ENCODE peak calls at places on chromosome 17, in nine cellular contexts. One of them, this sample, is unnamed.

GRCh38 chr17:66654341-66654740 is 180.6 kb upstream of the CACNG5 start:
- DNase-seq in hepatocyte: no peak
- DNase-seq in BJ: no peak
- DNase-seq in G401: no peak
- DNase-seq in left lung: no peak
- DNase-seq in Right ventricle myocardium superior: no peak
- DNase-seq in RWPE1: no peak
- DNase-seq in NCI-H1105 treated with DMSO at 0.1 percent for 48 hours: no peak
- DNase-seq in SK-N-SH: no peak
- DNase-seq in this sample: no peak

GRCh38 chr17:49516190-49516589 is 21.1 kb downstream of the NGFR start:
- DNase-seq in hepatocyte: no peak
- DNase-seq in BJ: no peak
- DNase-seq in G401: no peak
- DNase-seq in left lung: no peak
- DNase-seq in Right ventricle myocardium superior: no peak
- DNase-seq in RWPE1: no peak
- DNase-seq in NCI-H1105 treated with DMSO at 0.1 percent for 48 hours: no peak
- DNase-seq in SK-N-SH: peak
- DNase-seq in this sample: no peak

GRCh38 chr17:57900991-57901743 is 51.3 kb upstream of the MRPS23 start:
- DNase-seq in hepatocyte: no peak
- DNase-seq in BJ: no peak
- DNase-seq in G401: no peak
- DNase-seq in left lung: no peak
- DNase-seq in Right ventricle myocardium superior: no peak
- DNase-seq in RWPE1: peak
- DNase-seq in NCI-H1105 treated with DMSO at 0.1 percent for 48 hours: peak
- DNase-seq in SK-N-SH: no peak
- DNase-seq in this sample: no peak

GRCh38 chr17:71501716-71502115 is 619.1 kb upstream of the SOX9 start:
- DNase-seq in hepatocyte: no peak
- DNase-seq in BJ: no peak
- DNase-seq in G401: no peak
- DNase-seq in left lung: no peak
- DNase-seq in Right ventricle myocardium superior: no peak
- DNase-seq in RWPE1: no peak
- DNase-seq in NCI-H1105 treated with DMSO at 0.1 percent for 48 hours: no peak
- DNase-seq in SK-N-SH: no peak
- DNase-seq in this sample: no peak

GRCh38 chr17:29151567-29151966 is 28.6 kb downstream of the MYO18A start:
- DNase-seq in hepatocyte: no peak
- DNase-seq in BJ: no peak
- DNase-seq in G401: no peak
- DNase-seq in left lung: no peak
- DNase-seq in Right ventricle myocardium superior: no peak
- DNase-seq in RWPE1: peak
- DNase-seq in NCI-H1105 treated with DMSO at 0.1 percent for 48 hours: no peak
- DNase-seq in SK-N-SH: no peak
- DNase-seq in this sample: no peak

GRCh38 chr17:40218006-40218739 is 931 bp upstream of the WIPF2 start:
- DNase-seq in hepatocyte: no peak
- DNase-seq in BJ: no peak
- DNase-seq in G401: no peak
- DNase-seq in left lung: no peak
- DNase-seq in Right ventricle myocardium superior: no peak
- DNase-seq in RWPE1: no peak
- DNase-seq in NCI-H1105 treated with DMSO at 0.1 percent for 48 hours: no peak
- DNase-seq in SK-N-SH: no peak
- DNase-seq in this sample: no peak

GRCh38 chr17:79011451-79012147 is 2.0 kb upstream of the CANT1 start:
- DNase-seq in hepatocyte: no peak
- DNase-seq in BJ: no peak
- DNase-seq in G401: no peak
- DNase-seq in left lung: no peak
- DNase-seq in Right ventricle myocardium superior: no peak
- DNase-seq in RWPE1: no peak
- DNase-seq in NCI-H1105 treated with DMSO at 0.1 percent for 48 hours: no peak
- DNase-seq in SK-N-SH: no peak
- DNase-seq in this sample: no peak

GRCh38 chr17:27207073-27207511 is 86.8 kb upstream of the WSB1 start:
- DNase-seq in hepatocyte: no peak
- DNase-seq in BJ: peak
- DNase-seq in G401: no peak
- DNase-seq in left lung: no peak
- DNase-seq in Right ventricle myocardium superior: no peak
- DNase-seq in RWPE1: peak
- DNase-seq in NCI-H1105 treated with DMSO at 0.1 percent for 48 hours: no peak
- DNase-seq in SK-N-SH: no peak
- DNase-seq in this sample: no peak

GRCh38 chr17:50459081-50459676 is 9.5 kb downstream of the CHAD start:
- DNase-seq in hepatocyte: peak
- DNase-seq in BJ: no peak
- DNase-seq in G401: no peak
- DNase-seq in left lung: no peak
- DNase-seq in Right ventricle myocardium superior: no peak
- DNase-seq in RWPE1: no peak
- DNase-seq in NCI-H1105 treated with DMSO at 0.1 percent for 48 hours: no peak
- DNase-seq in SK-N-SH: no peak
- DNase-seq in this sample: no peak

GRCh38 chr17:31466096-31466495 is 74.6 kb downstream of the RAB11FIP4 start:
- DNase-seq in hepatocyte: no peak
- DNase-seq in BJ: no peak
- DNase-seq in G401: no peak
- DNase-seq in left lung: no peak
- DNase-seq in Right ventricle myocardium superior: no peak
- DNase-seq in RWPE1: no peak
- DNase-seq in NCI-H1105 treated with DMSO at 0.1 percent for 48 hours: no peak
- DNase-seq in SK-N-SH: no peak
- DNase-seq in this sample: no peak

This sample was measured in cerebellum.